ENCODE peak calls at places on chromosomes 12 and 14, in ten cellular contexts. R is astrocyte; N is lung; X is mucosa of descending colon; K is naive thymus-derived CD4-positive, alpha-beta T cell; V is tibial nerve; O is neural progenitor cell; D is aorta; H is CD4-positive, alpha-beta memory T cell; G is endodermal cell. F is an unnamed sample.

GRCh38 chr14:102516531-102517411 is 7.2 kb upstream of the ANKRD9 start:
- DNase-seq in H (peak; percentile 58), D (peak; percentile 90), X (peak; percentile 85), V (no peak), O (peak; percentile 83), G (peak; percentile 90), N (no peak), R (no peak), K (peak; percentile 85), F (peak; percentile 69)

GRCh38 chr12:10739157-10740118 is 16.3 kb upstream of the YBX3 start:
- DNase-seq in X (no peak), K (no peak), G (no peak), R (no peak), N (no peak), O (no peak), H (no peak), V (no peak), D (no peak), F (no peak)

GRCh38 chr12:48813464-48814312 is 4.6 kb upstream of the CACNB3 start:
- DNase-seq in G (peak; percentile 88), R (peak; percentile 53), K (no peak), H (no peak), D (no peak), X (peak; percentile 35), V (no peak), O (peak; percentile 70), N (no peak), F (no peak)

GRCh38 chr14:34147461-34147860 is 196.6 kb upstream of the EGLN3 start:
- DNase-seq in R (no peak), K (no peak), N (no peak), D (no peak), V (no peak), O (no peak), G (no peak), X (no peak), H (no peak), F (no peak)

GRCh38 chr14:29799718-29800117 is 127.9 kb downstream of the PRKD1 start:
- DNase-seq in K (no peak), X (no peak), V (no peak), O (no peak), G (no peak), R (no peak), N (no peak), H (no peak), D (no peak), F (no peak)

GRCh38 chr14:65079788-65080187 is 22.5 kb downstream of the MAX start:
- DNase-seq in V (no peak), R (no peak), H (no peak), O (no peak), G (no peak), K (no peak), N (no peak), D (no peak), X (no peak), F (no peak)

GRCh38 chr12:82517027-82517426 is 158.7 kb downstream of the METTL25 start:
- DNase-seq in R (no peak), G (peak; percentile 80), O (peak; percentile 52), V (no peak), X (no peak), H (no peak), N (no peak), K (no peak), D (no peak), F (no peak)

GRCh38 chr14:69997849-69998248 is 118.6 kb downstream of the SMOC1 start:
- DNase-seq in H (no peak), R (peak; percentile 73), N (no peak), V (no peak), X (no peak), G (no peak), D (no peak), O (no peak), K (no peak), F (peak; percentile 83)

GRCh38 chr12:18446245-18446644 is 184.9 kb downstream of the PIK3C2G start:
- DNase-seq in N (no peak), R (no peak), O (peak; percentile 32), K (no peak), V (no peak), X (no peak), G (peak; percentile 77), D (no peak), H (no peak), F (no peak)

GRCh38 chr12:113214938-113215400 is 6.3 kb upstream of the TPCN1 start:
- DNase-seq in G (peak; percentile 49), V (peak; percentile 86), K (no peak), R (peak; percentile 99), X (no peak), D (peak; percentile 82), H (no peak), N (peak; percentile 70), O (no peak), F (no peak)

GRCh38 chr12:109510196-109510595 is 32.8 kb downstream of the UBE3B start:
- DNase-seq in R (no peak), G (no peak), X (no peak), O (no peak), K (no peak), N (no peak), D (no peak), H (no peak), V (no peak), F (no peak)

DNA sequence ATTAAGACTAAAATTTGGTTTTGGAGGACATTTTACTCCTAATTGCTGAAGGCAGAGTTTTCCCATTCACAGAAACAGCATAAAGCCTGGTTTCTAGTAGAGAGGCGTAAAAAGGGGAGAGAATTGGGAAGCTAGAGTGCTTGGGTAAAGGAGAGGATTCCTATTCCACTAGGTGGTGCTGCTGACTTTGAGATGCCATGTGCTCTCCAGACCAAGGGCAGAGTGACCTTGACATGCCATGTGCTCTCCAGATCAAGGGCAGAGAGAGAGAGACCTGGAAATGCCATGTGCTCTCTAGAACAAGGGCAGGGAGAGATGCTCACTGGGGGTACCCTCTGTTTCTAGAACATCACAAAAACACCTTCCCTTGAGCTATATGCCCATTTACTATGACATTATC is 176.2 kb upstream of the PDZRN4 start:
- DNase-seq in H (no peak), D (no peak), K (no peak), O (no peak), R (no peak), G (peak; percentile 53), X (no peak), N (no peak), V (no peak), F (no peak)
- H3K9me3 ChIP-seq in H (no peaks in the 10 kb centered on the region), D (no peaks in the 10 kb centered on the region), K (peaks cover 13% of the 10 kb centered on the region), O (peaks cover 7% of the 10 kb centered on the region), R (peaks cover 41% of the 10 kb centered on the region), G (peaks cover 53% of the 10 kb centered on the region), X (peaks cover 39% of the 10 kb centered on the region), N (peaks cover 11% of the 10 kb centered on the region), V (no peaks in the 10 kb centered on the region), F (peaks cover 2% of the 10 kb centered on the region)

DNA sequence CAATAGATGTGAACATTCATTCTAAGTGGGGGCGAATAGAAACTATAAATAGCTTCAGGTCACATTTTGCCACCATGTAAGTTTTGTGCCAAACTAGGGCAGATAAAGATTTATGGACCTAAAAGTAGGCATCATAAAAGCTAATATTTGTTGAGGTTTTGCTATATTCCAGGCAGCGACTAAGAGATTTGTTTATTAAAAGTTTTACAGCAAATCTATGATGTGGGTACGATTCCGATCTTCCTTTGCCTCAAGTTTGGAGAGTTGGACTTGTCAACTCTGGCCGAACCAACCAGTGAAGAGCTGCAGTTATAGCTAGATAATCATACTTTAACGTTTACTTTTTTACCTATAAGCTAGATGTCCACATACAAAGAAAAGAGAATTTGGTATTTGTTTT is 1.6 kb downstream of the MAPK1IP1L start:
- DNase-seq in K (no peak), G (no peak), X (no peak), N (no peak), V (no peak), O (no peak), D (no peak), H (no peak), R (no peak), F (no peak)
- H3K4me3 ChIP-seq in K (peak overlapping the region; percentile 93), G (peak overlapping the region; percentile 89), X (no peak overlapping the region), N (no peak overlapping the region), V (peak overlapping the region; percentile 80), O (peak overlapping the region; percentile 94), D (peak overlapping the region; percentile 97), H (peak overlapping the region; percentile 98), R (peak overlapping the region; percentile 81), F (peak overlapping the region; percentile 93)

DNA sequence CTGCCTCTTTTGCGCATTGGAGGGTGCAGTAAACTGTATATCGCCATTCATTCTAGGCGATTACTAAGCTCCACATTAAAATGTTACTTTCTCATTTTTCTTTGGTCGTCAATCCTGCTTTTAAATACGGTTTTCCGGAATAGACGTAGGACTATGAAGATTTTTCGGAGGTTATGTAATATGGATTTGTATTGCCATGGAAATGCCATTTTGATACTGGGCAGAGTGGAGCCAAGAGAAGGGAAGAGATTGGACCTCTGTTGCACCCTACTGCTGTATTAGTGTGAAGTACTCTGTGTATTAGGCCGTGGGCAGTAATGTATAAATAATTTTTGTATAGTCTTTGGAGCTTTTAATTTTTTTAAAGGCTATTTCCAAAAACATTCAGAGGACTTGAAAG is 992 bp downstream of the RBM25 start:
- DNase-seq in D (no peak), H (no peak), G (no peak), X (no peak), K (no peak), O (no peak), R (peak; percentile 19), N (no peak), V (no peak), F (no peak)
- H3K4me1 ChIP-seq in D (no peaks in the 10 kb centered on the region), H (peaks cover 55% of the 10 kb centered on the region), G (no peaks in the 10 kb centered on the region), X (peaks cover 10% of the 10 kb centered on the region), K (peaks cover 45% of the 10 kb centered on the region), O (peaks cover 19% of the 10 kb centered on the region), R (peaks cover 7% of the 10 kb centered on the region), N (no peaks in the 10 kb centered on the region), V (peaks cover 14% of the 10 kb centered on the region), F (peaks cover 14% of the 10 kb centered on the region)

GRCh38 chr14:105910426-105910825 is 384.0 kb downstream of the TMEM121 start:
- DNase-seq in V (no peak), K (no peak), D (no peak), G (no peak), N (no peak), X (no peak), H (no peak), R (no peak), O (no peak), F (no peak)

GRCh38 chr14:105909046-105909827 is 382.9 kb downstream of the TMEM121 start:
- DNase-seq in R (no peak), K (no peak), N (no peak), X (no peak), G (no peak), V (no peak), O (no peak), H (no peak), D (no peak), F (no peak)

GRCh38 chr14:105907276-105907675 is 380.9 kb downstream of the TMEM121 start:
- DNase-seq in K (no peak), N (no peak), O (no peak), G (no peak), R (no peak), X (no peak), H (no peak), V (no peak), D (no peak), F (no peak)

GRCh38 chr14:105908006-105908405 is 381.6 kb downstream of the TMEM121 start:
- DNase-seq in X (no peak), K (no peak), V (no peak), R (no peak), H (no peak), N (no peak), O (no peak), G (no peak), D (no peak), F (no peak)

DNA sequence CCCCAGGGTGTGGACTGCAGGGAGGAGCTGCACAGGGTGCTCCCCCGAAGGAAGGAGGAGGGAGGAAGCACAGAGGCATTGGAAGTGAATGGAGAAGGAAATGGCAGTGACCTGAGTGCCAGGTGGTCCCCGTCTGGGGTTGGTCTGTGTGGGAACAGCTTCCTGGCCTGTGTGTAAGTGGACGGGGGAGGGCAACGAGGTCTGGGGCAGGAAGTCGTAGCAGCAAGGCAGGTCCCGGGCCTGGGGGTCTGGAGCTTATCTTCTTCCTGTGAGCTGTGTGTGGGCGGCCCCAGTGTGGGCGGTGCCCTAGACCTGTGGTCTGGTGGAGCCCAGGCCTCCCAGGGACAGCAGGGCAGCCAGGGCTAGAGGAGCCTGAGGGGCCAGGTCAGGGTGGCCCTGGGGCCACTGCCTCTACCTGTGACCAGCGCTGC is 382.1 kb downstream of the TMEM121 start:
- DNase-seq in D (no peak), V (no peak), X (no peak), O (no peak), N (no peak), K (no peak), G (no peak), R (no peak), H (no peak), F (no peak)
- H3K9me3 ChIP-seq in D (no peaks in the 10 kb centered on the region), V (no peaks in the 10 kb centered on the region), X (no peaks in the 10 kb centered on the region), O (no peaks in the 10 kb centered on the region), N (no peaks in the 10 kb centered on the region), K (no peaks in the 10 kb centered on the region), G (peaks cover 20% of the 10 kb centered on the region), R (peaks cover 13% of the 10 kb centered on the region), H (no peaks in the 10 kb centered on the region), F (no peaks in the 10 kb centered on the region)